ENCODE peak calls at places on chromosomes 12 and 14, in seven cellular contexts. One of them, this sample, is unnamed.

GRCh38 chr12:84983289-84983688 is 52.8 kb downstream of the TSPAN19 start:
- DNase-seq in heart left ventricle: no peak
- DNase-seq in fibroblast of pulmonary artery: no peak
- DNase-seq in OCI-LY7: no peak
- DNase-seq in GM20000: no peak
- DNase-seq in esophagus squamous epithelium: no peak
- DNase-seq in A673: no peak
- DNase-seq in this sample: no peak

GRCh38 chr12:52724384-52724783 is 21.1 kb upstream of the KRT77 start:
- DNase-seq in GM20000: no peak
- DNase-seq in OCI-LY7: no peak
- DNase-seq in heart left ventricle: no peak
- DNase-seq in esophagus squamous epithelium: no peak
- DNase-seq in fibroblast of pulmonary artery: no peak
- DNase-seq in A673: no peak
- DNase-seq in this sample: no peak

GRCh38 chr12:27513155-27513824 is 10.7 kb upstream of the PPFIBP1 start:
- DNase-seq in fibroblast of pulmonary artery: no peak
- DNase-seq in OCI-LY7: peak; percentile 20
- DNase-seq in heart left ventricle: no peak
- DNase-seq in GM20000: no peak
- DNase-seq in A673: no peak
- DNase-seq in esophagus squamous epithelium: no peak
- DNase-seq in this sample: no peak

GRCh38 chr12:122449317-122449716 is 26.8 kb upstream of the CLIP1 start:
- DNase-seq in OCI-LY7: no peak
- DNase-seq in GM20000: no peak
- DNase-seq in heart left ventricle: no peak
- DNase-seq in fibroblast of pulmonary artery: peak; percentile 95
- DNase-seq in esophagus squamous epithelium: no peak
- DNase-seq in A673: peak; percentile 44
- DNase-seq in this sample: no peak

GRCh38 chr14:105490318-105490571 is 801 bp upstream of the TEDC1 start:
- DNase-seq in esophagus squamous epithelium: no peak
- DNase-seq in A673: no peak
- DNase-seq in GM20000: no peak
- DNase-seq in OCI-LY7: no peak
- DNase-seq in heart left ventricle: peak; percentile 69
- DNase-seq in fibroblast of pulmonary artery: no peak
- DNase-seq in this sample: no peak

GRCh38 chr14:100586153-100586519 is 1.1 kb downstream of the BEGAIN start:
- DNase-seq in heart left ventricle: peak; percentile 24
- DNase-seq in A673: no peak
- DNase-seq in OCI-LY7: no peak
- DNase-seq in GM20000: no peak
- DNase-seq in esophagus squamous epithelium: no peak
- DNase-seq in fibroblast of pulmonary artery: no peak
- DNase-seq in this sample: no peak

GRCh38 chr12:9667403-9667802 is 2.1 kb upstream of the CLEC2D start:
- DNase-seq in esophagus squamous epithelium: no peak
- DNase-seq in fibroblast of pulmonary artery: no peak
- DNase-seq in GM20000: peak; percentile 25
- DNase-seq in heart left ventricle: no peak
- DNase-seq in A673: no peak
- DNase-seq in OCI-LY7: peak; percentile 37
- DNase-seq in this sample: no peak

GRCh38 chr14:67831122-67831521 is 11.5 kb downstream of the RAD51B start:
- DNase-seq in esophagus squamous epithelium: no peak
- DNase-seq in A673: no peak
- DNase-seq in heart left ventricle: no peak
- DNase-seq in fibroblast of pulmonary artery: no peak
- DNase-seq in GM20000: no peak
- DNase-seq in OCI-LY7: no peak
- DNase-seq in this sample: no peak

GRCh38 chr12:100504820-100505219 is 31.2 kb downstream of the NR1H4 start:
- DNase-seq in esophagus squamous epithelium: no peak
- DNase-seq in OCI-LY7: no peak
- DNase-seq in fibroblast of pulmonary artery: no peak
- DNase-seq in heart left ventricle: no peak
- DNase-seq in A673: no peak
- DNase-seq in GM20000: no peak
- DNase-seq in this sample: no peak

GRCh38 chr12:27826076-27826475 is 46.0 kb upstream of the MANSC4 start:
- DNase-seq in heart left ventricle: no peak
- DNase-seq in fibroblast of pulmonary artery: no peak
- DNase-seq in OCI-LY7: no peak
- DNase-seq in esophagus squamous epithelium: no peak
- DNase-seq in A673: no peak
- DNase-seq in GM20000: no peak
- DNase-seq in this sample: no peak

GRCh38 chr12:111745201-111745600 is 21.5 kb upstream of the ALDH2 start:
- DNase-seq in esophagus squamous epithelium: no peak
- DNase-seq in fibroblast of pulmonary artery: no peak
- DNase-seq in heart left ventricle: no peak
- DNase-seq in OCI-LY7: no peak
- DNase-seq in GM20000: no peak
- DNase-seq in A673: no peak
- DNase-seq in this sample: no peak

GRCh38 chr14:30550335-30550734 is 8.6 kb upstream of the G2E3 start:
- DNase-seq in OCI-LY7: no peak
- DNase-seq in GM20000: no peak
- DNase-seq in A673: no peak
- DNase-seq in fibroblast of pulmonary artery: peak; percentile 21
- DNase-seq in heart left ventricle: no peak
- DNase-seq in esophagus squamous epithelium: no peak
- DNase-seq in this sample: no peak

GRCh38 chr12:20696181-20696580 is 1.0 kb downstream of the SLCO1C1 start:
- DNase-seq in A673: no peak
- DNase-seq in fibroblast of pulmonary artery: no peak
- DNase-seq in esophagus squamous epithelium: no peak
- DNase-seq in OCI-LY7: no peak
- DNase-seq in heart left ventricle: peak; percentile 53
- DNase-seq in GM20000: no peak
- DNase-seq in this sample: no peak

GRCh38 chr14:37598085-37598972 is 2.9 kb downstream of the TTC6 start:
- DNase-seq in esophagus squamous epithelium: no peak
- DNase-seq in OCI-LY7: no peak
- DNase-seq in A673: no peak
- DNase-seq in fibroblast of pulmonary artery: no peak
- DNase-seq in heart left ventricle: no peak
- DNase-seq in GM20000: peak; percentile 25
- DNase-seq in this sample: no peak

GRCh38 chr14:55701638-55702037 is 121.6 kb downstream of the KTN1 start:
- DNase-seq in A673: no peak
- DNase-seq in GM20000: peak; percentile 51
- DNase-seq in fibroblast of pulmonary artery: peak; percentile 16
- DNase-seq in heart left ventricle: no peak
- DNase-seq in OCI-LY7: no peak
- DNase-seq in esophagus squamous epithelium: no peak
- DNase-seq in this sample: no peak

GRCh38 chr12:89529738-89530137 is 3.9 kb upstream of the POC1B start:
- DNase-seq in fibroblast of pulmonary artery: peak; percentile 81
- DNase-seq in GM20000: peak; percentile 57
- DNase-seq in esophagus squamous epithelium: no peak
- DNase-seq in heart left ventricle: no peak
- DNase-seq in A673: peak; percentile 76
- DNase-seq in OCI-LY7: peak; percentile 58
- DNase-seq in this sample: no peak

GRCh38 chr14:77250927-77251326 is 20.1 kb downstream of the NGB start:
- DNase-seq in fibroblast of pulmonary artery: no peak
- DNase-seq in heart left ventricle: no peak
- DNase-seq in OCI-LY7: no peak
- DNase-seq in A673: no peak
- DNase-seq in esophagus squamous epithelium: no peak
- DNase-seq in GM20000: no peak
- DNase-seq in this sample: no peak

GRCh38 chr12:115891551-115891950 is 385.9 kb downstream of the MED13L start:
- DNase-seq in esophagus squamous epithelium: no peak
- DNase-seq in GM20000: no peak
- DNase-seq in OCI-LY7: no peak
- DNase-seq in heart left ventricle: no peak
- DNase-seq in A673: no peak
- DNase-seq in fibroblast of pulmonary artery: no peak
- DNase-seq in this sample: no peak

GRCh38 chr14:66645716-66646115 is 137.8 kb downstream of the GPHN start:
- DNase-seq in fibroblast of pulmonary artery: peak; percentile 49
- DNase-seq in GM20000: no peak
- DNase-seq in esophagus squamous epithelium: no peak
- DNase-seq in OCI-LY7: no peak
- DNase-seq in heart left ventricle: no peak
- DNase-seq in A673: no peak
- DNase-seq in this sample: no peak

GRCh38 chr14:102125546-102125945 is 14.2 kb upstream of the WDR20 start:
- DNase-seq in esophagus squamous epithelium: no peak
- DNase-seq in GM20000: peak; percentile 35
- DNase-seq in fibroblast of pulmonary artery: no peak
- DNase-seq in heart left ventricle: no peak
- DNase-seq in OCI-LY7: no peak
- DNase-seq in A673: no peak
- DNase-seq in this sample: no peak

GRCh38 chr14:55005071-55005470 is 21.8 kb downstream of the WDHD1 start:
- DNase-seq in heart left ventricle: no peak
- DNase-seq in esophagus squamous epithelium: no peak
- DNase-seq in OCI-LY7: no peak
- DNase-seq in GM20000: no peak
- DNase-seq in A673: no peak
- DNase-seq in fibroblast of pulmonary artery: no peak
- DNase-seq in this sample: no peak

GRCh38 chr12:57135939-57136338 is 7.7 kb downstream of the LRP1 start:
- DNase-seq in heart left ventricle: peak; percentile 84
- DNase-seq in GM20000: no peak
- DNase-seq in fibroblast of pulmonary artery: peak; percentile 52
- DNase-seq in A673: no peak
- DNase-seq in esophagus squamous epithelium: no peak
- DNase-seq in OCI-LY7: no peak
- DNase-seq in this sample: no peak

GRCh38 chr12:45299132-45299692 is 83.3 kb downstream of the ANO6 start:
- DNase-seq in A673: no peak
- DNase-seq in OCI-LY7: no peak
- DNase-seq in esophagus squamous epithelium: no peak
- DNase-seq in GM20000: no peak
- DNase-seq in fibroblast of pulmonary artery: peak; percentile 58
- DNase-seq in heart left ventricle: no peak
- DNase-seq in this sample: no peak

GRCh38 chr12:26435005-26435404 is 239.6 kb downstream of the SSPN start:
- DNase-seq in fibroblast of pulmonary artery: no peak
- DNase-seq in heart left ventricle: no peak
- DNase-seq in esophagus squamous epithelium: no peak
- DNase-seq in A673: no peak
- DNase-seq in GM20000: no peak
- DNase-seq in OCI-LY7: no peak
- DNase-seq in this sample: no peak

GRCh38 chr12:19688489-19688888 is 249.2 kb downstream of the AEBP2 start:
- DNase-seq in heart left ventricle: no peak
- DNase-seq in GM20000: no peak
- DNase-seq in esophagus squamous epithelium: no peak
- DNase-seq in A673: no peak
- DNase-seq in OCI-LY7: no peak
- DNase-seq in fibroblast of pulmonary artery: peak; percentile 63
- DNase-seq in this sample: no peak

GRCh38 chr12:12645485-12645884 is 33.8 kb downstream of the CREBL2 start:
- DNase-seq in OCI-LY7: peak; percentile 64
- DNase-seq in GM20000: peak; percentile 58
- DNase-seq in esophagus squamous epithelium: no peak
- DNase-seq in heart left ventricle: no peak
- DNase-seq in fibroblast of pulmonary artery: peak; percentile 44
- DNase-seq in A673: peak; percentile 41
- DNase-seq in this sample: no peak

GRCh38 chr14:57402173-57402852 is 11.9 kb downstream of the NAA30 start:
- DNase-seq in A673: no peak
- DNase-seq in esophagus squamous epithelium: no peak
- DNase-seq in OCI-LY7: no peak
- DNase-seq in GM20000: no peak
- DNase-seq in fibroblast of pulmonary artery: no peak
- DNase-seq in heart left ventricle: no peak
- DNase-seq in this sample: no peak

GRCh38 chr12:93419388-93420034 is 22.2 kb downstream of the UBE2N start:
- DNase-seq in fibroblast of pulmonary artery: peak; percentile 81
- DNase-seq in esophagus squamous epithelium: no peak
- DNase-seq in A673: peak; percentile 78
- DNase-seq in heart left ventricle: no peak
- DNase-seq in OCI-LY7: peak; percentile 70
- DNase-seq in GM20000: peak; percentile 24
- DNase-seq in this sample: no peak

GRCh38 chr14:91356218-91356763 is 61.3 kb downstream of the CCDC88C start:
- DNase-seq in fibroblast of pulmonary artery: no peak
- DNase-seq in OCI-LY7: peak; percentile 87
- DNase-seq in heart left ventricle: no peak
- DNase-seq in GM20000: no peak
- DNase-seq in A673: no peak
- DNase-seq in esophagus squamous epithelium: no peak
- DNase-seq in this sample: no peak

GRCh38 chr12:58671196-58671595 is 249.1 kb downstream of the LRIG3 start:
- DNase-seq in GM20000: no peak
- DNase-seq in esophagus squamous epithelium: no peak
- DNase-seq in fibroblast of pulmonary artery: no peak
- DNase-seq in A673: no peak
- DNase-seq in heart left ventricle: no peak
- DNase-seq in OCI-LY7: no peak
- DNase-seq in this sample: no peak

GRCh38 chr14:73944432-73945158 is 5.3 kb downstream of the FAM161B start:
- DNase-seq in esophagus squamous epithelium: no peak
- DNase-seq in A673: no peak
- DNase-seq in OCI-LY7: no peak
- DNase-seq in GM20000: no peak
- DNase-seq in heart left ventricle: no peak
- DNase-seq in fibroblast of pulmonary artery: no peak
- DNase-seq in this sample: no peak
- TF ChIP-seq CTCF in esophagus squamous epithelium: no peak
- TF ChIP-seq CTCF in A673: no peak
- TF ChIP-seq CTCF in OCI-LY7: no peak
- TF ChIP-seq CTCF in GM20000: no peak
- TF ChIP-seq CTCF in heart left ventricle: no peak
- TF ChIP-seq CTCF in fibroblast of pulmonary artery: no peak
- TF ChIP-seq CTCF in this sample: no peak

GRCh38 chr14:103391048-103391447 is 5.8 kb downstream of the MARK3 start:
- DNase-seq in OCI-LY7: peak; percentile 68
- DNase-seq in A673: peak; percentile 74
- DNase-seq in fibroblast of pulmonary artery: peak; percentile 89
- DNase-seq in GM20000: no peak
- DNase-seq in heart left ventricle: no peak
- DNase-seq in esophagus squamous epithelium: no peak
- DNase-seq in this sample: no peak
- TF ChIP-seq CTCF in OCI-LY7: peak; percentile 98
- TF ChIP-seq CTCF in A673: peak; percentile 87
- TF ChIP-seq CTCF in fibroblast of pulmonary artery: no peak
- TF ChIP-seq CTCF in GM20000: peak; percentile 16
- TF ChIP-seq CTCF in heart left ventricle: peak; percentile 52
- TF ChIP-seq CTCF in esophagus squamous epithelium: peak; percentile 58
- TF ChIP-seq CTCF in this sample: no peak

GRCh38 chr12:17928708-17929366 is 161.2 kb downstream of the RERGL start:
- DNase-seq in GM20000: no peak
- DNase-seq in OCI-LY7: no peak
- DNase-seq in heart left ventricle: no peak
- DNase-seq in fibroblast of pulmonary artery: peak; percentile 40
- DNase-seq in esophagus squamous epithelium: no peak
- DNase-seq in A673: peak; percentile 84
- DNase-seq in this sample: no peak
- TF ChIP-seq CTCF in GM20000: no peak
- TF ChIP-seq CTCF in OCI-LY7: no peak
- TF ChIP-seq CTCF in heart left ventricle: no peak
- TF ChIP-seq CTCF in fibroblast of pulmonary artery: no peak
- TF ChIP-seq CTCF in esophagus squamous epithelium: no peak
- TF ChIP-seq CTCF in A673: peak; percentile 53
- TF ChIP-seq CTCF in this sample: no peak

GRCh38 chr12:13982010-13982409 is 608 bp upstream of the GRIN2B start:
- DNase-seq in A673: peak; percentile 14
- DNase-seq in GM20000: no peak
- DNase-seq in heart left ventricle: no peak
- DNase-seq in fibroblast of pulmonary artery: no peak
- DNase-seq in esophagus squamous epithelium: no peak
- DNase-seq in OCI-LY7: no peak
- DNase-seq in this sample: no peak
- TF ChIP-seq CTCF in A673: peak; percentile 45
- TF ChIP-seq CTCF in GM20000: no peak
- TF ChIP-seq CTCF in heart left ventricle: no peak
- TF ChIP-seq CTCF in fibroblast of pulmonary artery: no peak
- TF ChIP-seq CTCF in esophagus squamous epithelium: no peak
- TF ChIP-seq CTCF in OCI-LY7: peak; percentile 24
- TF ChIP-seq CTCF in this sample: no peak

This sample was measured in omental fat pad.